ENCODE peak calls at places on chromosomes 2 and 18, in four cellular contexts. Z, L, H and U are unnamed samples.

GRCh38 chr2:241703128-241703604 is 1.3 kb downstream of the ING5 start:
- DNase-seq in Z (no peak), L (no peak), H (no peak), U (no peak)

GRCh38 chr18:76948345-76948744 is 126.0 kb downstream of the ZNF236 start:
- DNase-seq in Z (no peak), L (no peak), H (no peak), U (no peak)

GRCh38 chr2:168350380-168350779 is 103.0 kb upstream of the STK39 start:
- DNase-seq in Z (no peak), L (no peak), H (no peak), U (no peak)

GRCh38 chr2:85437488-85438290 is 19.2 kb downstream of the SH2D6 start:
- DNase-seq in Z (peak; percentile 78), L (peak; percentile 62), H (peak; percentile 88), U (peak; percentile 91)

GRCh38 chr2:12469053-12469625 is 247.6 kb upstream of the TRIB2 start:
- DNase-seq in Z (no peak), L (no peak), H (no peak), U (no peak)

GRCh38 chr2:1601471-1602358 is 142.6 kb downstream of the PXDN start:
- DNase-seq in Z (no peak), L (no peak), H (no peak), U (no peak)

GRCh38 chr2:176647325-176648155 is 378.3 kb downstream of the MTX2 start:
- DNase-seq in Z (no peak), L (no peak), H (no peak), U (no peak)

GRCh38 chr2:222305510-222306392 is 7.0 kb upstream of the PAX3 start:
- DNase-seq in Z (no peak), L (no peak), H (no peak), U (no peak)

GRCh38 chr2:183229386-183229785 is 105.1 kb downstream of the NUP35 start:
- DNase-seq in Z (no peak), L (no peak), H (no peak), U (no peak)

GRCh38 chr2:148096012-148096411 is 75.1 kb downstream of the MBD5 start:
- DNase-seq in Z (no peak), L (no peak), H (no peak), U (no peak)

GRCh38 chr2:237488901-237489860 is 2.1 kb downstream of the MLPH start:
- DNase-seq in Z (no peak), L (no peak), H (no peak), U (no peak)